ENCODE peak calls at places on chromosomes 11 and 22, in four cellular contexts. L is HCT116, N is endothelial cell of umbilical vein, S is HepG2. W is an unnamed sample.

GRCh38 chr22:26547426-26547825 is 35.2 kb upstream of the TFIP11 start:
- DNase-seq in L (no peak), N (no peak), S (no peak), W (no peak)

GRCh38 chr11:122748968-122749687 is 89.2 kb upstream of the CRTAM start:
- DNase-seq in L (no peak), N (peak), S (no peak), W (no peak)

GRCh38 chr11:92711913-92712312 is 257.5 kb upstream of the MTNR1B start:
- DNase-seq in L (no peak), N (no peak), S (no peak), W (no peak)

GRCh38 chr11:55732936-55733335 is 40.3 kb upstream of the OR5D13 start:
- DNase-seq in L (no peak), N (no peak), S (no peak), W (no peak)

GRCh38 chr22:41274856-41275255 is 11.1 kb downstream of the RANGAP1 start:
- DNase-seq in L (no peak), N (no peak), S (no peak), W (no peak)

GRCh38 chr11:102120437-102120935 is 10.2 kb downstream of the YAP1 start:
- DNase-seq in L (no peak), N (no peak), S (no peak), W (peak)

GRCh38 chr22:50039669-50040458 is 18.2 kb downstream of the TTLL8 start:
- DNase-seq in L (no peak), N (no peak), S (no peak), W (no peak)

GRCh38 chr11:68684385-68685356 is at the start of gene GAL:
- DNase-seq in L (no peak), N (no peak), S (no peak), W (peak)

GRCh38 chr22:45420539-45420938 is 7.0 kb downstream of the RIBC2 start:
- DNase-seq in L (no peak), N (no peak), S (no peak), W (no peak)

GRCh38 chr11:117747892-117748291 is 49.1 kb downstream of the DSCAML1 start:
- DNase-seq in L (no peak), N (no peak), S (no peak), W (no peak)

GRCh38 chr11:7637447-7638157 is 35.7 kb downstream of the CYB5R2 start:
- DNase-seq in L (no peak), N (peak), S (no peak), W (no peak)

GRCh38 chr11:77152846-77153245 is 24.8 kb downstream of the MYO7A start:
- DNase-seq in L (no peak), N (no peak), S (no peak), W (no peak)

GRCh38 chr11:125071408-125071807 is 8.3 kb downstream of the SLC37A2 start:
- DNase-seq in L (no peak), N (no peak), S (no peak), W (no peak)

GRCh38 chr11:59206635-59207034 is 6.1 kb downstream of the MPEG1 start:
- DNase-seq in L (peak), N (peak), S (peak), W (peak)

GRCh38 chr11:130560000-130560852 is 111.8 kb downstream of the ADAMTS15 start:
- DNase-seq in L (no peak), N (no peak), S (no peak), W (no peak)

GRCh38 chr11:110776091-110776490 is 63.9 kb upstream of the ARHGAP20 start:
- DNase-seq in L (no peak), N (peak), S (no peak), W (no peak)

DNA sequence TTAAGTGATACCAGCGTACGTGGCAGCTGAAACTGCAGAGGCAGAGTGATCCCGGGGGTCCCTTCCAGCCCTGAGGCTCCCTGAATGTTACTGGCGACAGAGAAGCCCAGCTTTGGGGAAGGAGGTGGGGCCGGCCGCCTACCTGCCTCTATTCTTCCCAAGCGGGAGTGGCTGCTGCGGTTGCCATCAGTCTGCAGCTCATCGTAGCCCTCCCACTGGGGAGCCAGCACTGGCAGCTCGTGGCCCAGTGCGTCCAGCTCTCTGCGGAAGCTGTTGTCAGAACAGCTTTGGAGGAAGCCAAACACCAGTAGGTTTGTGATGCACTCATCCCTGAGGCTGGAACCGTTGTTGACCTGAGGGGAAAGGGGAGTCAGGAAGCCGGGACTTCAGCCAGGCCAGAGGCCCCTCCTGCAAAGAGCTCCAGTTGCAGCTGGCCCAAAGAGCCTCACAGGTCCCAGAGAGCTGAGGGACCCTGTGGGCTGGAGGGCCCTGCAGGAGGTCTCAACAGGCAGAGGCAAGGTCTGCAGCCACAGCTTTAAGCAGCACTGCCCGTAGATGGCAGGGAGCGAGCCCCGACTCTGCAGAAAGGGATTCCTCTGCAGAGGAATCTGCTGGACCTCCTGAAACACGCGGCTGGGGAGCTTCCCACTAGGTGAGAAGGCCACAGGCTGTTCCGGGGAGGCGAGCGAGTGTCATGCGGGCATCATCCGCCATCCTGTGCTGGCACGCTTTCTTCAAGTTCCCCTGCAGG is 30.4 kb downstream of the BID start:
- DNase-seq in L (no peak), N (no peak), S (no peak), W (peak)
- TF ChIP-seq POLR2AphosphoS5 in L (no peak), N (no peak), S (no peak), W (no peak)

GRCh38 chr11:14971865-14972580 is at the start of gene CALCA:
- DNase-seq in L (no peak), N (no peak), S (no peak), W (peak)
- TF ChIP-seq EZH2 in L (no peak), N (peak), S (no peak), W (peak)

GRCh38 chr11:109641549-109641948 is 219.6 kb downstream of the C11orf87 start:
- DNase-seq in L (no peak), N (no peak), S (peak), W (peak)

GRCh38 chr11:109648804-109649203 is 226.8 kb downstream of the C11orf87 start:
- DNase-seq in L (no peak), N (no peak), S (no peak), W (no peak)

GRCh38 chr11:109644158-109644557 is 222.2 kb downstream of the C11orf87 start:
- DNase-seq in L (no peak), N (no peak), S (no peak), W (no peak)
- TF ChIP-seq POLR2AphosphoS5 in L (no peak), N (no peak), S (no peak), W (no peak)

DNA sequence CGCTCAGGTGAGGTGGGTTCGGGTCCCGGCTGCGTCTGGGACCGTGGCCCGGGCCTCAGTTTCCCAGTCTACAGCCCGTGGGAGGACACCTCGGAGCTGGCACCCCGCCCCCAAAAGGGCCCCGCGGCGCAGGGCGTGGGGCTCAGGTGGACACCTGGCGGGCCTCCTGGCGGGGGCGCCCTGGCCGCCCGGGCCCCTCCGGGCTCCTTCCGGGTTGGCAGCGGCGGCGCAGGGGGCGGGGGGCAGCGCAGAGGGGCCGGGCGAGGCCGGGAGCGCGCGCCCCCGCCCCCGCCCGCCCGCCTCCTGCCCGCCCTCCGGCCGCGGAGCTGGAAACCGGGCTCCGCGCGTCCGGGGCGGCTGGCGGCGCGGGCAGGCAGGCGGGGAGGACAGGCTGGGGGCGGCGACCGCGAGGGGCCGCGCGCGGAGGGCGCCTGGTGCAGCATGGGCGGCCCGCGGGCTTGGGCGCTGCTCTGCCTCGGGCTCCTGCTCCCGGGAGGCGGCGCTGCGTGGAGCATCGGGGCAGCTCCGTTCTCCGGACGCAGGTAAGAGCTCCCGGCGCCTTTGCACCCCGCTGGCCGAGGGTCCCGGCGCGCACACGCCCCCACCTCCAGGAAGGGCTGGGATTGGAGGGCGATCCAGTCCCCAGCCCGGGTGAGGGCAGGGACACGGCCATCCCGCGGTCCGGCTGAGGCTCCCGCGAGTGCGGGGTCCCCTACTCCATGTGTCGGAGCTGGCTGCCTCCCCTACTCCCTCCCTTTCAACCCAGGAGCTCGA is at the start of gene EMID1:
- DNase-seq in L (no peak), N (peak), S (no peak), W (peak)
- TF ChIP-seq EZH2 in L (no peak), N (peak), S (no peak), W (no peak)

DNA sequence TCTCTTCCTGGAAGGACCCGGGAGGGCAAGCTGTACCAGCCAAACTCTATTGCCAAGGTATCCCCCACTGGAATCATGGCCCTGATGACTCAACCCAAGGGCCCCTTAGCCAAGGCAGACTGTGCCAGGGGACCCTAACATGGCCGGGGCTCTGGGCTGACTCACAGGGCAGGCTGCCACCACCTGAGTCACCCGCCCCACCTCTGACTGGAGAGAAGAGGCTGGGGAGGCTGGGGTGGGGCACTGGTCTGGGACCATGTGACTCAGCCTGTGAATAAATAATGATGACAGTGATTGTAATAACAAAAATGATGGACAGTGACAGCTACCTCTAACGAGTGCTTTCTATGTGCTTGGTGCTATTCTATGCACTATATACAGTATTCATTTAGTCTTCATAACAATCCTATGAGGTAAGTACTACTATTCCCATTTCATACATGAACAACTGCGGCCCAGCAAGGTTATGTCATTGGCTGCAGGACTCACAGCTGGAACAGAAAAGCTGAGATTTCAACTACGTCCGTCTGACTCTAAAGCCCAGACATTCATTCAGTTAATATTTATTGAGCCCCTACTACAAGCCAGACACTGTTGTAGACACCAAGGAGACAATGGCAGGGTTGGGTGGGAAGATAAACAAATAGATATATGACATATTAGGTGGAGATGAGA is 84.2 kb downstream of the FBXO7 start:
- DNase-seq in L (peak), N (no peak), S (no peak), W (no peak)
- TF ChIP-seq POLR2AphosphoS5 in L (peak), N (no peak), S (no peak), W (no peak)

GRCh38 chr11:2885676-2886081 is at the start of gene CDKN1C:
- DNase-seq in L (peak), N (peak), S (no peak), W (peak)

GRCh38 chr11:2883717-2884423 is 1.7 kb downstream of the CDKN1C start:
- DNase-seq in L (no peak), N (peak), S (no peak), W (peak)

GRCh38 chr11:2882681-2883110 is 2.9 kb downstream of the CDKN1C start:
- DNase-seq in L (no peak), N (no peak), S (no peak), W (peak)

GRCh38 chr11:2885017-2885675 is 429 bp downstream of the CDKN1C start:
- DNase-seq in L (no peak), N (peak), S (no peak), W (peak)

GRCh38 chr11:2884424-2884815 is 1.2 kb downstream of the CDKN1C start:
- DNase-seq in L (no peak), N (peak), S (no peak), W (no peak)
- TF ChIP-seq EZH2 in L (no peak), N (no peak), S (no peak), W (peak)

GRCh38 chr22:32764330-32765116 is 37.0 kb upstream of the TIMP3 start:
- DNase-seq in L (no peak), N (no peak), S (no peak), W (peak)
- TF ChIP-seq POLR2AphosphoS5 in L (no peak), N (no peak), S (no peak), W (no peak)

DNA sequence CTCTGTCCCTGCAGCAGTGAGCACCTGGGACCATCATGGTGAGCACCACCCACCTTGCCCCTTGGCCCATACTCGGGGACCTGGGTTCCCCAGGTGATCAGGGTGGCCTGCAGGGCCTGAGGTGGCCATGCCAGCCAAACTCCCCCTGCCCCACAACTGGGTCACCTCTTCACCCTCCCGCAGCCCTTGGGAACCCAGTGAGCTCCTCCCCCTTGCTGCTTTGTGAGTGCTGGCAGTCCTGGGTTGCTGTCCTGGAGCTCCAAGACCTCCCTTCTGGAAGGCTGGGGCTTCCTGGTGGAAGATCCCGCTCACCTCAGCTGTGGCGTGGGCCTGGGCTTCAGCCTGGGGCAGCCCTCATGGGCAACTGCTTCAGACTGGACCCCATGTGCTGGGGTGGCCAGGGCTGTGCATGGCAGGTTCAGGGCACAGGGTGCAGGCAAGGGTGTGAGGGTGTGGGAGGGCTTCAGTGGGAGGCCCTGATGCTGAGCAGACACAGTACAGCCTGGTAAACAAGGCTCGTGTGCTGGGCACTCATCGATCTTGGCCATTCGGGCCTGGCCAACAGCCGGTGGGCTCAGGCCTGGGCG is 57.6 kb downstream of the RTN4R start:
- DNase-seq in L (no peak), N (no peak), S (no peak), W (no peak)
- TF ChIP-seq EZH2 in L (no peak), N (no peak), S (no peak), W (no peak)

DNA sequence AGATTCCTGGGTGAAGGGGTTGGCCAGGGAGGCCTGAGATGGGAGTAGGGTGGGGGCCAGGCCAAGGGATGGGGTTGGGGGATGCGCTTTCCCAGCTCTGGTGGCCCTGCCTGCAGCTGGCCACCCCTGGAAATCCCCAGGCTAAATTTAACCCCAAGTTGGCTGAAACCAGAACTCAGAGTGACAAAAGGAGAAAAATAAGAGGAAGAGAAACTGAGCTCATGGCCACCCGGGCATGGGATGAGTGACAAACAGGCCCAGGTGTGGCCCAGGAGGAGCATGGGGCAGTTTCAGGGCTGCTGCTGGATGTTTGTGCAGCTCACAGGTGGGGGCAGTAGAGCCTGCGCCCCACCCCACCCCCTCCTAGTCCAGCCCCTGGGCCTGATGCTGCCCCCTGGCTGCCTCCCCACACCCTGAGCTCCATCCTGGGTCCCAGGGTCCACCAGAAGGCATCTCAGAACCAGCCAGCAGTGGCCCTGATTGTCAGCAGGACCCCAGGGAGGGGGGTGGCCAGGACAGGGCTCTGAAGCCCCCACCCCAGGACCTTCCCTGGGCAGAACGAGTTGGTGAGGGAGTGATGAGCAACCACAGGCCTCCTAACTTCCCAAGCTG is 48.0 kb downstream of the IGLL5 start:
- DNase-seq in L (no peak), N (no peak), S (no peak), W (peak)
- TF ChIP-seq POLR2AphosphoS5 in L (no peak), N (no peak), S (no peak), W (no peak)

DNA sequence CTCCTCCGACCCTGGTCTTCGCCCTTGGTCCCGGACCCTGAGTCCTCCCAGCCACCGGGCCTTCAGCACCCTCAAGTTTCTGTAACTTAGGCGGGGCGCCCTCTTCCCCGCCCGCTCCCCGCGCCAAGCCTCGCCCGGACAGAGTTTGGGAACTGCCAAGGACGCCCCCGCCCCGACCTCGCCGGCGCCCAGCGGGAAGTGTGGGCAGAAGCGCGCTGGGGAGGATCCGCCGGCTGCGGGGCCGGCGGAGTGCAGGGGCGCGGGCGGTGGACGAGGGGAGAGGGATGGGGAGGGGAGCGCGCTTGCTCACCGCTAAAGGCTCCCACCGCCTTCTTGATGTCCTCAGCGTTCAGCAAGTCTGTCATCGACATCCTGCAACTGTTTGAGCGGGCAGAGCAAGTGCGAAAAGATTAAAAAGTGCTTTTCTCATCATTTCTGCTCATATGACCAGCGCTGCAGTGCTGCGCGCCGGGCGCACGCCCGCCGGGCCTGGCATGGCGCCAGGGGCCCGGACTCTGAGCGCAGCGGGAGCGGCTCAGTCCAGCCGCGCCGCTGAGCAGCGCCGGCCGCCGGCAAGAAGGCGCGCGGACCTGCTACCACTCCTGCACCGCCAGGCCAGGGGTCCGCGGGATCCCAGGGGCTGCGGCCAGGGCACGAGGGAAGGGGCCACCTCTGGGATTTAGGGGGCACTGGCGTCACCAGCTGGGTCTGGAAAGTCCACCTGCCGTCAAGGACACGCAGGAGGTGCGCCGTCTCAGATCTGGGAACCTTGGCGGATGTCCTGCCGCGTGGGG is at the start of gene PVALB:
- DNase-seq in L (no peak), N (peak), S (no peak), W (peak)
- TF ChIP-seq EZH2 in L (no peak), N (peak), S (no peak), W (peak)

W was measured in GM23338.